ENCODE peak calls at places on chromosomes 1 and 21, in four cellular contexts. L is H1, Y is IMR-90, D is mesendoderm. W is an unnamed sample.
A peak's percentile ranks its signal among the peaks of the same experiment; 100 is the strongest.

GRCh38 chr1:234554478-234555311 is 55.3 kb downstream of the IRF2BP2 start:
- DNase-seq in L (no peak), Y (no peak), D (no peak), W (no peak)

GRCh38 chr21:15804247-15804985 is 74.6 kb downstream of the USP25 start:
- DNase-seq in L (no peak), Y (no peak), D (peak; percentile 4), W (no peak)

GRCh38 chr1:42392255-42392654 is 11.7 kb downstream of the RIMKLA start:
- DNase-seq in L (no peak), Y (no peak), D (no peak), W (no peak)

GRCh38 chr21:15687208-15687607 is 42.6 kb upstream of the USP25 start:
- DNase-seq in L (no peak), Y (peak; percentile 74), D (no peak), W (no peak)

GRCh38 chr1:198162091-198162767 is 5.4 kb downstream of the NEK7 start:
- DNase-seq in L (no peak), Y (no peak), D (no peak), W (no peak)

GRCh38 chr1:77970192-77970591 is 8.7 kb downstream of the FUBP1 start:
- DNase-seq in L (no peak), Y (no peak), D (no peak), W (no peak)

GRCh38 chr1:28811766-28812668 is at the start of gene OPRD1:
- DNase-seq in L (peak; percentile 76), Y (no peak), D (peak; percentile 53), W (no peak)

GRCh38 chr1:84712288-84712874 is 22.1 kb upstream of the SSX2IP start:
- DNase-seq in L (no peak), Y (peak; percentile 94), D (no peak), W (no peak)

GRCh38 chr1:85580046-85580411 is 532 bp upstream of the CCN1 start:
- DNase-seq in L (peak; percentile 56), Y (peak; percentile 83), D (no peak), W (no peak)

GRCh38 chr1:154198756-154199562 is 7.1 kb upstream of the TPM3 start:
- DNase-seq in L (peak; percentile 51), Y (peak; percentile 69), D (peak; percentile 84), W (peak; percentile 46)

GRCh38 chr1:214216779-214217178 is 64.2 kb upstream of the SMYD2 start:
- DNase-seq in L (no peak), Y (no peak), D (peak; percentile 36), W (no peak)

GRCh38 chr1:16151985-16152384 is 3.9 kb downstream of the EPHA2 start:
- DNase-seq in L (no peak), Y (no peak), D (no peak), W (no peak)
- H4K5ac ChIP-seq in L (peak overlapping the region; percentile 25), Y (peak overlapping the region; percentile 99), D (no peak overlapping the region), W (no peak overlapping the region)

GRCh38 chr1:9291914-9292360 is 757 bp upstream of the SPSB1 start:
- DNase-seq in L (no peak), Y (peak; percentile 75), D (peak; percentile 55), W (no peak)

GRCh38 chr1:9292361-9293240 is at the start of gene SPSB1:
- DNase-seq in L (peak; percentile 66), Y (peak; percentile 78), D (peak; percentile 84), W (peak; percentile 73)

GRCh38 chr1:9294440-9294773 is 1.7 kb downstream of the SPSB1 start:
- DNase-seq in L (no peak), Y (peak; percentile 96), D (no peak), W (no peak)

GRCh38 chr1:9293512-9294439 is 1.1 kb downstream of the SPSB1 start:
- DNase-seq in L (peak; percentile 67), Y (peak; percentile 48), D (peak; percentile 52), W (no peak)

DNA sequence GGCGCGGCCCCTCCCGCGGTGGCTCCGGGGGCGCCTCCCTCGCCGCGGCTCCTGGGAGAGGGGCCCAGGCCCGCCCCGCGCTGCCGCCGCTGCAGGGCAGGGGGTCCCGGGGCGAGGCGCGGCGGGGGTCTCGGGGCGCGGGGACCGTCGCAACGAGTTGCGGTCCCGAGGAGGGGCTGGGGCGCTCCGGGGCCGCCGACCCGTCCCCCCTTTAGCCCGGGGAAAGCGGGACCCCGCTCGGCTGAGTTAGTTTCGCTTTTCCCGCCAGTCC is 482 bp downstream of the SPSB1 start:
- DNase-seq in L (no peak), Y (no peak), D (no peak), W (no peak)
- H3K4me1 ChIP-seq in L (no peaks in the 10 kb centered on the region), Y (peaks cover 27% of the 10 kb centered on the region), D (no peaks in the 10 kb centered on the region), W (no peaks in the 10 kb centered on the region)

DNA sequence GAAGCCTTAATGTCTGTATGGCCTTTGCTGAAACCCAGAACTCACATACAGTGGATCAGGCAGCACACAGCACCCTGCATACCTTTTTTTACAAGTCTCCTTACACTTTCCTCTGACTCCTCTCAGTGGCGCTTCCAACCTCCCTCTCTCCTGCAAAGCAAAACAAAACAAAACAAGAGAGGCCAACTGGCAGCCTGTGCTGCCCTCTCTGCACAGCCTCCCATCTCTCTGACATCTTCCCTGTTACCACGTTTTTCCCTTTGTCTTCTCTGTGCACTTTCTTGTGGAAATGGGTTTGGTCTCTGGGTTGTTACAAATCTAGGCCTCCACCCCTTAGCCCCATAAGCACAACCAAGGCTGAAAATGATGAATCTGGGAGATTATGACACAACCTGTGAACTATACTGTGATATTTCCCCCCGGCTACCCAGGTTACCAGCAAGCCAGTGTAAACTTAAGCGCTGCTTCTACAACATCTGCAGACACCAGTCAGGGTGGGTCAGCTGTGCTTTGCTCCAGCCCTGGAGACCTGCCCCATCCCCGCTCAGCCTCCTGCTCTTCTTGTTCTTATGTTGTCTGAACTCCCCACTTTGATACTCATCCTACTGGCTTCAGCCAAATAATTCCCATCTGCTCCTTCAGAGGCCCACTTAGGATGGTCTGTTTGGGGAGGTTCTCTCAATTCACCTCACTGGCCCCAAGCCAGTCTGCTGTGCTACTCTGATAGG is 54.9 kb upstream of the FMOD start:
- DNase-seq in L (no peak), Y (no peak), D (no peak), W (no peak)
- H4K5ac ChIP-seq in L (no peak overlapping the region), Y (peak overlapping the region; percentile 26), D (no peak overlapping the region), W (no peak overlapping the region)

GRCh38 chr21:36265431-36265830 is 54.6 kb upstream of the MORC3 start:
- DNase-seq in L (no peak), Y (no peak), D (no peak), W (no peak)

GRCh38 chr21:36261459-36261858 is 58.5 kb upstream of the MORC3 start:
- DNase-seq in L (no peak), Y (no peak), D (no peak), W (no peak)

GRCh38 chr21:36260030-36260787 is 59.8 kb upstream of the MORC3 start:
- DNase-seq in L (no peak), Y (peak; percentile 73), D (peak; percentile 53), W (no peak)

GRCh38 chr21:36260802-36261201 is 59.2 kb upstream of the MORC3 start:
- DNase-seq in L (no peak), Y (no peak), D (no peak), W (no peak)

DNA sequence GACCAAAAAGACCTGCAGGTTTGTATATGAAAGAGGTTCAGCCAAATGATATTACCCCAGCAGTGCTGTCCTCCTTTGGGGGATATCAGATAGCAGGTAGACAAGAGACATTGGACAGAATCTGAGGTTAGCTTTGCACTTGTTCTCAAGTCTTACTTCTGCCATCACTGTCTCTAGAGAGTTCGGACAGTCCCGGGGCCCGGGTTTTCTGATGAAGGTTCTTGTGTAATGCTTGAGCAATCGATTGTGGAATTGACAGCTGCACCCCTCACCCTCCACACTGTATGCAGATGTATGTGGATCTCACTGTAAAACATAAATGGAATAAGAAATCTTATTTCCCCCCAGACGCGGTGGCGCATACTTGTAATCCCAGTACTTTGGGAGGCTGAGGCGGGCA is 56.2 kb upstream of the MORC3 start:
- DNase-seq in L (no peak), Y (no peak), D (no peak), W (no peak)
- H3K4me1 ChIP-seq in L (no peaks in the 10 kb centered on the region), Y (no peaks in the 10 kb centered on the region), D (no peaks in the 10 kb centered on the region), W (no peaks in the 10 kb centered on the region)

GRCh38 chr1:59169703-59170102 is 127.2 kb upstream of the FGGY start:
- DNase-seq in L (no peak), Y (no peak), D (no peak), W (no peak)

GRCh38 chr1:59171788-59172187 is 125.1 kb upstream of the FGGY start:
- DNase-seq in L (no peak), Y (no peak), D (no peak), W (no peak)

GRCh38 chr1:59170659-59171058 is 126.2 kb upstream of the FGGY start:
- DNase-seq in L (no peak), Y (no peak), D (no peak), W (no peak)

GRCh38 chr1:59172693-59173092 is 124.2 kb upstream of the FGGY start:
- DNase-seq in L (no peak), Y (no peak), D (no peak), W (no peak)

GRCh38 chr1:59173721-59174120 is 123.2 kb upstream of the FGGY start:
- DNase-seq in L (no peak), Y (peak; percentile 93), D (no peak), W (no peak)
- H4K5ac ChIP-seq in L (no peak overlapping the region), Y (no peak overlapping the region), D (no peak overlapping the region), W (no peak overlapping the region)

W was measured in H9.